ENCODE peak calls at places on chromosomes 3 and 15, in five cellular contexts. O, X, D, E and H are unnamed samples.

GRCh38 chr15:75449585-75450306 is 1.7 kb downstream of the SIN3A start:
- DNase-seq in O (no peak), X (no peak), D (no peak), E (no peak), H (no peak)

GRCh38 chr15:31214864-31215489 is 111.7 kb upstream of the KLF13 start:
- DNase-seq in O (peak; percentile 19), X (no peak), D (peak; percentile 82), E (no peak), H (no peak)

GRCh38 chr3:156516284-156516683 is 38.6 kb downstream of the SSR3 start:
- DNase-seq in O (no peak), X (no peak), D (no peak), E (no peak), H (no peak)

GRCh38 chr3:120622870-120623718 is 27.0 kb downstream of the NDUFB4 start:
- DNase-seq in O (no peak), X (no peak), D (no peak), E (no peak), H (no peak)

GRCh38 chr3:133038089-133038730 is at the start of gene TMEM108:
- DNase-seq in O (no peak), X (peak; percentile 30), D (peak; percentile 61), E (peak; percentile 87), H (peak; percentile 82)

GRCh38 chr3:13665582-13666226 is 116.8 kb downstream of the FBLN2 start:
- DNase-seq in O (no peak), X (no peak), D (no peak), E (no peak), H (no peak)

GRCh38 chr3:97928986-97929385 is 43.2 kb downstream of the RIOX2 start:
- DNase-seq in O (no peak), X (no peak), D (no peak), E (no peak), H (no peak)

GRCh38 chr3:4524423-4524769 is 31.2 kb downstream of the ITPR1 start:
- DNase-seq in O (no peak), X (no peak), D (peak; percentile 88), E (no peak), H (no peak)

GRCh38 chr3:88812576-88812975 is 294.8 kb upstream of the EPHA3 start:
- DNase-seq in O (no peak), X (no peak), D (no peak), E (no peak), H (no peak)

GRCh38 chr3:88810455-88810854 is 297.0 kb upstream of the EPHA3 start:
- DNase-seq in O (no peak), X (no peak), D (peak; percentile 49), E (no peak), H (no peak)

GRCh38 chr3:88809993-88810392 is 297.4 kb upstream of the EPHA3 start:
- DNase-seq in O (no peak), X (no peak), D (peak; percentile 17), E (no peak), H (no peak)

DNA sequence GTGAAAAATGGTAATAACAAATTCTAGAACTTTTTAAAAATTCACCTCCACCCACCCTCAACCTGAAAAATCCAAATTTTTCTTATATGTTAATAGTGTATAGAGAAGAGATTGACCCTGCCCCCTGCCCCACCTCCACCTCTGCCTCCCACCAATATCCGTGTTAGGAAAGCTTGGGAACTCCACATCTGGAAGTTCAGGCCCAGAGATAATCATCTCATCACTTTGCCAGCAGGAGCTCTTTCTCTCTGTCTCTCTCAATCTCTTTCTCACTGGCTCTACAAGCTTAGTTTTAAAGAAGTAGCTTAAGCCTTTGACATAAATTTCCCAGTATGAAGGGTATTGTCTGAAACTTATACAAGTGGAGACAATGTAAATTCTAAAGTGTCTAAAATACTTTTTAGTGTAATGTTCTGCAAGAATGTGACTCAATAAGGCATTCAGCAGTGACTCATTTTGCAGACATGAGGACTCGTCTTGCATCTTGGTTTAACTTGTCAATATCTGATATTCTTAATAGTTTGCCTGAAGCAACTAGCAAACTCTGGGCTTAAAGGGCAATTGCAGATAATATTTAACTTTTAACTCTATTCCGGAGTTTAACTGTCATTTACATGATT is 299.8 kb upstream of the EPHA3 start:
- DNase-seq in O (no peak), X (no peak), D (peak; percentile 39), E (no peak), H (no peak)
- H3K27ac ChIP-seq in O (no peak overlapping the region), X (no peak overlapping the region), D (peak overlapping the region; percentile 42), E (no peak overlapping the region), H (no peak overlapping the region)

GRCh38 chr3:107265526-107265925 is 111.7 kb upstream of the CCDC54 start:
- DNase-seq in O (no peak), X (no peak), D (no peak), E (no peak), H (no peak)

GRCh38 chr3:107264888-107265287 is 112.4 kb upstream of the CCDC54 start:
- DNase-seq in O (no peak), X (no peak), D (peak; percentile 20), E (no peak), H (no peak)

GRCh38 chr3:107271787-107272387 is 105.4 kb upstream of the CCDC54 start:
- DNase-seq in O (no peak), X (no peak), D (peak; percentile 55), E (no peak), H (no peak)

GRCh38 chr3:107269081-107269480 is 108.2 kb upstream of the CCDC54 start:
- DNase-seq in O (no peak), X (no peak), D (no peak), E (no peak), H (no peak)

GRCh38 chr3:107268461-107268860 is 108.8 kb upstream of the CCDC54 start:
- DNase-seq in O (no peak), X (no peak), D (no peak), E (no peak), H (no peak)
- H3K27ac ChIP-seq in O (no peak overlapping the region), X (no peak overlapping the region), D (no peak overlapping the region), E (no peak overlapping the region), H (peak overlapping the region; percentile 49)

GRCh38 chr3:86934851-86935250 is 56.1 kb downstream of the VGLL3 start:
- DNase-seq in O (no peak), X (no peak), D (peak; percentile 25), E (no peak), H (no peak)

GRCh38 chr3:86942191-86942590 is 48.8 kb downstream of the VGLL3 start:
- DNase-seq in O (no peak), X (no peak), D (no peak), E (no peak), H (no peak)

GRCh38 chr3:86938305-86938704 is 52.6 kb downstream of the VGLL3 start:
- DNase-seq in O (no peak), X (no peak), D (no peak), E (no peak), H (no peak)

GRCh38 chr3:86938706-86939105 is 52.2 kb downstream of the VGLL3 start:
- DNase-seq in O (no peak), X (peak; percentile 55), D (no peak), E (no peak), H (no peak)

GRCh38 chr3:86937306-86937791 is 53.6 kb downstream of the VGLL3 start:
- DNase-seq in O (no peak), X (peak; percentile 84), D (peak; percentile 84), E (no peak), H (no peak)
- H3K27ac ChIP-seq in O (no peak overlapping the region), X (peak overlapping the region; percentile 88), D (no peak overlapping the region), E (no peak overlapping the region), H (no peak overlapping the region)

GRCh38 chr15:93072440-93073394 is 16.3 kb downstream of the RGMA start:
- DNase-seq in O (no peak), X (no peak), D (peak; percentile 85), E (peak; percentile 87), H (no peak)

GRCh38 chr15:93072011-93072410 is 17.0 kb downstream of the RGMA start:
- DNase-seq in O (no peak), X (no peak), D (peak; percentile 80), E (no peak), H (no peak)

GRCh38 chr15:93070901-93071300 is 18.1 kb downstream of the RGMA start:
- DNase-seq in O (no peak), X (no peak), D (no peak), E (no peak), H (no peak)

GRCh38 chr15:93070136-93070535 is 18.9 kb downstream of the RGMA start:
- DNase-seq in O (no peak), X (no peak), D (no peak), E (no peak), H (no peak)

DNA sequence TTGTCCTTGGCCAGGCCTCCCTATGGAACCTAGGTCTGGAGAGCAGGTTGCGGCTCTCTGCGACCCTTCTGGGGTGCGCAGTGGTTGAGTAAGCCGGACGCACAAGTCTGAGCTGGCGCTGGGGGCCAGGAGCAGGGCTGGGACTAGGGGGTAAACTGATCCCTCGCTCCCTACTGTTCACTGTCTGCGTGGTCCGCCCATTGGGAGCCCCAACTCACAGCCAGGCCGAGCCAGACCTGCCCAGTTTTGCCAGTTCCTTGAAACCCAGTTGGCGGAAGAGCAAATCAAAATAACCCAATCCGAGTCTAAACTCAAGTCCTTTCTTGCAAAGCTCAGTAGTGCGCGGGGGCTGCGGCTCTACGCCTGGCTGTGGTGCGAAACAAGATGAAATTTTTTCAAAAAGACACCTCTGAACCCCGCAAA is 17.5 kb downstream of the RGMA start:
- DNase-seq in O (no peak), X (no peak), D (peak; percentile 64), E (no peak), H (no peak)
- H3K27ac ChIP-seq in O (no peak overlapping the region), X (no peak overlapping the region), D (no peak overlapping the region), E (no peak overlapping the region), H (peak overlapping the region; percentile 26)